ENCODE peak calls at places on chromosomes 5 and 9, in ten cellular contexts. Y is effector memory CD8-positive, alpha-beta T cell; B is central memory CD4-positive, alpha-beta T cell; K is Right ventricle myocardium superior; J is activated naive CD8-positive, alpha-beta T cell treated with anti-CD3 and anti-CD28 coated beads, Interleukin-2, amount 50 U/mL, for 16 hours; T is stimulated activated CD4-positive, alpha-beta T cell treated with anti-CD3 and anti-CD28 coated beads, TNF-alpha, amount 100 ng/mL, for 24 hours; M is psoas muscle; I is stimulated activated naive CD4-positive, alpha-beta T cell; R is HFFc6; L is astrocyte of the spinal cord. N is an unnamed sample.

GRCh38 chr9:114116061-114116747 is 17.1 kb upstream of the KIF12 start:
- DNase-seq in Y (no peak), M (no peak), T (no peak), B (no peak), R (no peak), J (no peak), I (no peak), L (no peak), K (peak), N (no peak)

GRCh38 chr9:98101868-98102273 is 17.2 kb downstream of the TRIM14 start:
- DNase-seq in B (peak), J (peak), I (peak), T (peak), M (no peak), K (peak), R (no peak), L (peak), Y (peak), N (peak)

GRCh38 chr9:113620377-113621161 is 157.0 kb downstream of the RGS3 start:
- DNase-seq in J (no peak), Y (no peak), K (peak), L (peak), I (no peak), M (peak), T (peak), B (no peak), R (peak), N (no peak)

GRCh38 chr9:129712595-129713524 is 40.0 kb downstream of the PTGES start:
- DNase-seq in T (no peak), Y (no peak), K (no peak), R (peak), I (no peak), B (no peak), L (peak), J (no peak), M (no peak), N (no peak)

GRCh38 chr9:34560574-34561229 is 28.8 kb downstream of the CNTFR start:
- DNase-seq in I (no peak), Y (no peak), J (no peak), B (no peak), T (no peak), K (no peak), L (no peak), M (peak), R (no peak), N (no peak)

GRCh38 chr5:146447734-146448380 is 724 bp downstream of the TCERG1 start:
- DNase-seq in R (peak), M (no peak), T (peak), Y (no peak), I (no peak), J (no peak), B (peak), K (no peak), L (peak), N (peak)

GRCh38 chr9:91033802-91034201 is 232.2 kb downstream of the SYK start:
- DNase-seq in T (peak), B (peak), L (no peak), J (peak), R (no peak), K (no peak), Y (peak), I (peak), M (no peak), N (peak)

GRCh38 chr9:3954228-3954949 is 345.5 kb downstream of the GLIS3 start:
- DNase-seq in J (no peak), Y (no peak), T (no peak), K (no peak), R (no peak), B (no peak), L (peak), M (no peak), I (no peak), N (no peak)

GRCh38 chr9:21677834-21678233 is 124.6 kb upstream of the MTAP start:
- DNase-seq in T (no peak), B (no peak), K (no peak), R (peak), M (no peak), L (peak), Y (no peak), J (no peak), I (no peak), N (no peak)

GRCh38 chr9:86946712-86947145 is 577 bp downstream of the GAS1 start:
- DNase-seq in M (no peak), J (no peak), T (peak), Y (peak), L (peak), K (peak), B (peak), I (peak), R (peak), N (peak)

GRCh38 chr5:76615759-76616158 is 7.4 kb downstream of the F2RL2 start:
- DNase-seq in B (no peak), M (no peak), T (no peak), I (no peak), L (peak), J (no peak), K (no peak), R (peak), Y (no peak), N (no peak)

GRCh38 chr9:38298503-38298902 is 94.0 kb upstream of the ALDH1B1 start:
- DNase-seq in J (no peak), I (no peak), B (no peak), L (no peak), M (no peak), T (no peak), Y (no peak), R (no peak), K (no peak), N (no peak)

GRCh38 chr5:131635755-131636479 is 888 bp upstream of the RAPGEF6 start:
- DNase-seq in J (no peak), Y (no peak), T (no peak), K (peak), B (no peak), L (no peak), R (no peak), I (peak), M (no peak), N (no peak)

GRCh38 chr9:21968331-21969010 is 25.7 kb downstream of the CDKN2A start:
- DNase-seq in K (no peak), L (peak), M (peak), B (no peak), R (no peak), T (no peak), J (no peak), I (no peak), Y (no peak), N (no peak)

GRCh38 chr5:159218595-159219023 is 9.3 kb upstream of the RNF145 start:
- DNase-seq in B (no peak), K (no peak), Y (no peak), R (no peak), M (no peak), J (no peak), I (no peak), L (no peak), T (no peak), N (no peak)

GRCh38 chr5:40390286-40391253 is 289.1 kb upstream of the PTGER4 start:
- DNase-seq in T (no peak), K (no peak), L (no peak), Y (no peak), I (no peak), J (no peak), M (no peak), B (peak), R (no peak), N (no peak)

GRCh38 chr9:112361602-112362001 is 18.3 kb upstream of the HSDL2 start:
- DNase-seq in R (peak), J (no peak), L (peak), K (no peak), T (no peak), M (no peak), B (peak), Y (peak), I (no peak), N (no peak)

GRCh38 chr5:35788724-35789123 is 68.0 kb upstream of the IL7R start:
- DNase-seq in M (no peak), L (no peak), I (no peak), J (no peak), K (no peak), B (no peak), R (no peak), T (no peak), Y (no peak), N (no peak)

GRCh38 chr9:120478208-120478607 is 101.8 kb downstream of the CDK5RAP2 start:
- DNase-seq in K (no peak), R (no peak), J (no peak), B (no peak), Y (no peak), I (no peak), L (no peak), T (no peak), M (no peak), N (no peak)

GRCh38 chr5:150627731-150628545 is 12.5 kb upstream of the SYNPO start:
- DNase-seq in T (no peak), Y (no peak), I (no peak), M (peak), B (no peak), J (no peak), R (peak), L (peak), K (peak), N (no peak)

GRCh38 chr9:136597141-136597885 is 51.5 kb upstream of the NOTCH1 start:
- DNase-seq in B (no peak), Y (no peak), K (no peak), L (no peak), T (no peak), M (no peak), J (no peak), R (no peak), I (no peak), N (no peak)

GRCh38 chr9:135145312-135145711 is 57.8 kb downstream of the OLFM1 start:
- DNase-seq in R (no peak), J (no peak), B (no peak), I (no peak), Y (no peak), T (no peak), M (no peak), K (no peak), L (no peak), N (no peak)

GRCh38 chr9:110606179-110606578 is 26.6 kb upstream of the SVEP1 start:
- DNase-seq in M (no peak), J (no peak), Y (no peak), I (no peak), R (peak), K (no peak), T (no peak), B (no peak), L (no peak), N (no peak)

GRCh38 chr5:157370967-157371366 is 89.0 kb upstream of the NIPAL4 start:
- DNase-seq in R (no peak), I (no peak), Y (no peak), K (no peak), J (no peak), T (no peak), L (peak), B (no peak), M (no peak), N (no peak)

GRCh38 chr9:93257808-93258331 is 73.9 kb downstream of the WNK2 start:
- DNase-seq in T (no peak), B (no peak), Y (no peak), J (no peak), R (no peak), I (no peak), M (no peak), L (no peak), K (no peak), N (no peak)

GRCh38 chr5:31860726-31861432 is 221.9 kb downstream of the PDZD2 start:
- DNase-seq in J (no peak), L (no peak), M (no peak), Y (no peak), K (no peak), I (no peak), B (no peak), T (no peak), R (no peak), N (no peak)

GRCh38 chr5:50794812-50795211 is 128.4 kb downstream of the PARP8 start:
- DNase-seq in I (no peak), R (no peak), M (no peak), B (no peak), K (no peak), Y (no peak), J (no peak), T (no peak), L (no peak), N (no peak)

GRCh38 chr5:50947892-50948683 is 281.7 kb downstream of the PARP8 start:
- DNase-seq in T (no peak), M (no peak), B (no peak), J (no peak), K (no peak), I (no peak), Y (no peak), L (no peak), R (no peak), N (no peak)

GRCh38 chr5:72612810-72613209 is 105.6 kb upstream of the ZNF366 start:
- DNase-seq in J (no peak), M (no peak), Y (no peak), R (no peak), L (no peak), T (no peak), B (no peak), K (no peak), I (no peak), N (no peak)

GRCh38 chr5:173114536-173114935 is 29.8 kb upstream of the BNIP1 start:
- DNase-seq in I (no peak), R (no peak), T (no peak), J (no peak), B (no peak), K (no peak), Y (no peak), M (no peak), L (no peak), N (no peak)

GRCh38 chr5:55578771-55579170 is 44.0 kb upstream of the PLPP1 start:
- DNase-seq in K (no peak), I (no peak), M (no peak), L (peak), R (no peak), Y (no peak), J (no peak), T (no peak), B (no peak), N (no peak)

GRCh38 chr5:59038169-59039002 is 455.5 kb downstream of the RAB3C start:
- DNase-seq in J (no peak), Y (no peak), K (no peak), L (peak), I (no peak), B (no peak), M (no peak), T (peak), R (no peak), N (peak)

GRCh38 chr5:33997331-33997983 is 10.4 kb downstream of the AMACR start:
- DNase-seq in T (no peak), J (no peak), Y (peak), R (peak), L (peak), I (no peak), M (peak), B (no peak), K (peak), N (peak)

N was measured in CD8-positive, alpha-beta memory T cell.